ENCODE peak calls at places on chromosomes 12 and 14, in eight cellular contexts. S is effector memory CD4-positive, alpha-beta T cell; C is heart left ventricle; N is Peyer's patch; P is mucosa of descending colon; F is PC-3; Z is foreskin keratinocyte; T is upper lobe of right lung. V is an unnamed sample.

GRCh38 chr14:67607646-67608045 is 7.6 kb upstream of the PIGH start:
- DNase-seq in P (no peak), T (no peak), Z (no peak), S (no peak), N (no peak), F (no peak), C (no peak), V (no peak)

GRCh38 chr14:77921820-77922219 is 121.9 kb downstream of the ADCK1 start:
- DNase-seq in C (no peak), Z (no peak), T (no peak), F (no peak), S (no peak), N (no peak), P (no peak), V (no peak)

GRCh38 chr14:67395876-67396189 is 16.1 kb downstream of the PLEK2 start:
- DNase-seq in N (no peak), F (peak; percentile 30), Z (no peak), P (no peak), S (no peak), T (no peak), C (no peak), V (no peak)

GRCh38 chr12:116640320-116640719 is 81.1 kb downstream of the MAP1LC3B2 start:
- DNase-seq in T (no peak), Z (no peak), C (no peak), N (no peak), P (no peak), S (no peak), F (no peak), V (no peak)

GRCh38 chr12:103813426-103813825 is 27.6 kb downstream of the NT5DC3 start:
- DNase-seq in S (no peak), Z (no peak), F (no peak), C (no peak), N (no peak), T (no peak), P (no peak), V (no peak)

GRCh38 chr12:7229741-7230140 is 40.3 kb downstream of the PEX5 start:
- DNase-seq in P (no peak), Z (no peak), T (no peak), C (no peak), N (no peak), F (no peak), S (no peak), V (no peak)

GRCh38 chr14:55628426-55628825 is 48.4 kb downstream of the KTN1 start:
- DNase-seq in F (peak; percentile 58), N (no peak), S (no peak), P (no peak), T (no peak), C (no peak), Z (no peak), V (no peak)

GRCh38 chr12:104749555-104749954 is 208.5 kb downstream of the SLC41A2 start:
- DNase-seq in F (no peak), Z (no peak), P (no peak), N (no peak), S (no peak), T (no peak), C (no peak), V (no peak)

GRCh38 chr12:104354868-104355570 is 51.5 kb downstream of the EID3 start:
- DNase-seq in Z (no peak), P (no peak), F (no peak), C (no peak), T (no peak), S (no peak), N (no peak), V (peak; percentile 13)

GRCh38 chr14:59356783-59357182 is 108.4 kb downstream of the GPR135 start:
- DNase-seq in P (no peak), C (no peak), S (no peak), Z (no peak), F (no peak), N (peak; percentile 67), T (no peak), V (no peak)

GRCh38 chr12:116382456-116382902 is 105.0 kb upstream of the MED13L start:
- DNase-seq in S (no peak), F (no peak), Z (no peak), T (no peak), C (no peak), P (no peak), N (no peak), V (no peak)

GRCh38 chr12:76083246-76083735 is 1.2 kb downstream of the NAP1L1 start:
- DNase-seq in T (no peak), N (no peak), Z (no peak), P (no peak), C (no peak), S (no peak), F (no peak), V (no peak)

GRCh38 chr12:77299910-77300772 is 234.8 kb upstream of the E2F7 start:
- DNase-seq in Z (peak; percentile 78), S (no peak), T (no peak), F (peak; percentile 93), C (no peak), N (no peak), P (no peak), V (no peak)

GRCh38 chr12:118190266-118190665 is 54.3 kb downstream of the PEBP1 start:
- DNase-seq in P (no peak), T (no peak), F (no peak), C (no peak), N (no peak), S (no peak), Z (no peak), V (no peak)

GRCh38 chr12:104643921-104644669 is 187.3 kb downstream of the CHST11 start:
- DNase-seq in T (no peak), P (peak; percentile 47), S (no peak), C (peak; percentile 40), N (peak; percentile 52), Z (no peak), F (no peak), V (no peak)

GRCh38 chr12:86050010-86050409 is 175.9 kb downstream of the NTS start:
- DNase-seq in S (no peak), T (no peak), Z (no peak), F (no peak), C (no peak), P (no peak), N (no peak), V (no peak)

GRCh38 chr14:74974364-74975058 is 19.1 kb upstream of the PGF start:
- DNase-seq in Z (no peak), C (no peak), P (no peak), N (no peak), T (no peak), S (no peak), F (no peak), V (no peak)

GRCh38 chr12:57223191-57224165 is 6.0 kb upstream of the SHMT2 start:
- DNase-seq in N (no peak), F (no peak), T (no peak), S (no peak), P (no peak), C (no peak), Z (no peak), V (no peak)

GRCh38 chr12:97637770-97638169 is 175.2 kb downstream of the RMST start:
- DNase-seq in P (no peak), Z (no peak), C (no peak), T (no peak), N (no peak), F (no peak), S (no peak), V (no peak)

GRCh38 chr12:78210894-78211302 is 380.2 kb downstream of the NAV3 start:
- DNase-seq in C (no peak), N (no peak), Z (peak; percentile 49), P (no peak), S (no peak), T (no peak), F (peak; percentile 92), V (no peak)

GRCh38 chr12:106243620-106244019 is 4.2 kb downstream of the CKAP4 start:
- DNase-seq in T (no peak), N (no peak), P (no peak), F (no peak), C (no peak), Z (no peak), S (no peak), V (no peak)

GRCh38 chr14:95265106-95266094 is 54.3 kb downstream of the CLMN start:
- DNase-seq in T (no peak), Z (peak; percentile 100), F (peak; percentile 98), C (no peak), N (peak; percentile 43), P (no peak), S (no peak), V (no peak)

GRCh38 chr14:100589071-100589759 is 2.0 kb upstream of the BEGAIN start:
- DNase-seq in N (no peak), S (no peak), P (peak; percentile 15), F (no peak), Z (no peak), T (peak; percentile 30), C (no peak), V (no peak)

GRCh38 chr12:112876506-112876905 is 30.3 kb upstream of the OAS1 start:
- DNase-seq in S (no peak), Z (no peak), T (no peak), N (no peak), F (no peak), C (no peak), P (no peak), V (no peak)
- H3K4me1 ChIP-seq in S (no peaks in the 10 kb centered on the region), Z (no peaks in the 10 kb centered on the region), T (no peaks in the 10 kb centered on the region), N (no peaks in the 10 kb centered on the region), F (no peaks in the 10 kb centered on the region), C (no peaks in the 10 kb centered on the region), P (no peaks in the 10 kb centered on the region), V (no peaks in the 10 kb centered on the region)

DNA sequence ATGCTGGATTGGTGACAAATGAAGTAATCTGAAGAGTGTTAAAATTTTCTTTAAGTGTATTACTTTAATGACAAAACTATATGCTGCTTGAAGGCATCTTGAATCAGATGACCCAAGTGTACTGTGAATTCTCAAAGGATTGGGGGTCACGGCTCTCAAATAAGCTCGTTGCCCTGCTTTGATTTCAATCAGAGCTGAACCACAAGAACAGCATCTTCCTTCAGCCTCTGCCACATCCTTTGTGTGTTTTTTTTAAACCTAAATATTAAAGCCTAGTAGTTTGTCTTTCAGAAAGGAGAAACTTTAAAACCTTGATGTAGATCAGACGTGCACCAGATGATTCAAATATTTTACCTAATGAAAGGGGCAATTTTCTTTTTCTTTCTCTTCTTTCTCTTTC is 11.7 kb downstream of the ELK3 start:
- DNase-seq in Z (no peak), F (no peak), N (no peak), P (no peak), C (no peak), T (no peak), S (no peak), V (no peak)
- H3K4me1 ChIP-seq in Z (no peaks in the 10 kb centered on the region), F (peaks cover 10% of the 10 kb centered on the region), N (peaks cover 7% of the 10 kb centered on the region), P (peaks cover 3% of the 10 kb centered on the region), C (no peaks in the 10 kb centered on the region), T (peaks cover 23% of the 10 kb centered on the region), S (peaks cover 67% of the 10 kb centered on the region), V (peaks cover 14% of the 10 kb centered on the region)

GRCh38 chr12:58915634-58916033 is 4.7 kb downstream of the LRIG3 start:
- DNase-seq in P (peak; percentile 64), S (no peak), Z (peak; percentile 56), N (no peak), F (peak; percentile 11), T (no peak), C (peak; percentile 33), V (no peak)
- H3K4me1 ChIP-seq in P (peaks cover 11% of the 10 kb centered on the region), S (no peaks in the 10 kb centered on the region), Z (peaks cover 19% of the 10 kb centered on the region), N (peaks cover 16% of the 10 kb centered on the region), F (peaks cover 43% of the 10 kb centered on the region), T (no peaks in the 10 kb centered on the region), C (no peaks in the 10 kb centered on the region), V (no peaks in the 10 kb centered on the region)

DNA sequence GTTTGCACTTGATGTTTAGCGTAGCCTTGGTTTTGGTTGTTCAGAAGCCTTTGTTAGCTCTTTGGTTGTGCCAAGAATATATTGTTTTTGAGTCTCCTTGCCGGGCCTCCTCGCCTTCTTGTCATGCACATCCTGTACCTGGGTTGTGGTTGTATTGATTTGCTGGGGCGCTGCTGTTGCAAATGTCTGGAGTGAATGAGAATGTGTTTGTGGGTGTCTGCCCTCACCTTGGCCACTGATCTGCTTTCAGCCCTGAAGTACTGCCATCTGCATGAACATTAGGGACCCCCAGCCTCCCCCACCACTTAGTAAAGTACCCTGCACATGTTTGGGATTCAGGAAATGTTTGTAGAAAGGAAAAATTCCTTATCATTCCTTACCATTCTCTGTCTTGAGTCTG is 16.5 kb downstream of the PRKCH start:
- DNase-seq in Z (no peak), T (no peak), S (peak; percentile 76), P (peak; percentile 30), F (no peak), C (no peak), N (peak; percentile 55), V (no peak)
- H3K4me1 ChIP-seq in Z (peaks cover 15% of the 10 kb centered on the region), T (peaks cover 46% of the 10 kb centered on the region), S (peaks cover 93% of the 10 kb centered on the region), P (no peaks in the 10 kb centered on the region), F (no peaks in the 10 kb centered on the region), C (no peaks in the 10 kb centered on the region), N (no peaks in the 10 kb centered on the region), V (no peaks in the 10 kb centered on the region)

V was measured in right atrium auricular region.